ENCODE peak calls at places on chromosomes 1 and 21, in seven cellular contexts. H is H1, J is transverse colon, R is A549, U is upper lobe of left lung, N is tibial nerve, X is esophagus muscularis mucosa. B is an unnamed sample.

GRCh38 chr1:42777860-42778259 is 6.9 kb upstream of the TMEM269 start:
- DNase-seq in X (no peak), N (peak; percentile 53), R (peak; percentile 43), U (no peak), J (no peak), H (no peak), B (no peak)

GRCh38 chr1:221772107-221772506 is 30.2 kb upstream of the DUSP10 start:
- DNase-seq in N (no peak), U (no peak), J (no peak), H (no peak), R (no peak), X (no peak), B (no peak)

GRCh38 chr1:6460349-6461236 is 5.4 kb downstream of the TNFRSF25 start:
- DNase-seq in N (no peak), U (no peak), H (no peak), R (no peak), X (no peak), J (no peak), B (no peak)

GRCh38 chr1:213987876-213988638 is at the start of gene PROX1:
- DNase-seq in X (peak; percentile 96), R (peak; percentile 75), J (peak; percentile 78), N (peak; percentile 72), H (no peak), U (peak; percentile 30), B (peak; percentile 86)

GRCh38 chr1:30757196-30757949 is at the start of gene LAPTM5:
- DNase-seq in J (peak; percentile 72), X (no peak), N (peak; percentile 44), R (no peak), H (no peak), U (peak; percentile 89), B (no peak)

GRCh38 chr1:11706292-11706691 is 14.8 kb downstream of the DRAXIN start:
- DNase-seq in J (no peak), U (no peak), R (no peak), H (no peak), X (no peak), N (no peak), B (no peak)

GRCh38 chr1:25030674-25031589 is 100.9 kb upstream of the RUNX3 start:
- DNase-seq in X (no peak), H (no peak), U (no peak), R (no peak), J (peak; percentile 28), N (no peak), B (no peak)

GRCh38 chr1:118158918-118159317 is 26.1 kb downstream of the SPAG17 start:
- DNase-seq in H (no peak), U (no peak), R (no peak), N (no peak), X (no peak), J (no peak), B (no peak)

GRCh38 chr1:167360120-167360519 is 139.4 kb downstream of the POU2F1 start:
- DNase-seq in R (no peak), U (no peak), H (no peak), X (no peak), J (no peak), N (no peak), B (no peak)

GRCh38 chr1:24010650-24011049 is 30.5 kb upstream of the SRSF10 start:
- DNase-seq in J (no peak), N (no peak), U (no peak), H (no peak), X (no peak), R (no peak), B (no peak)

GRCh38 chr1:151478923-151479322 is 19.6 kb upstream of the POGZ start:
- DNase-seq in R (no peak), H (no peak), X (no peak), U (no peak), N (no peak), J (no peak), B (no peak)

GRCh38 chr1:4022715-4023114 is 122.6 kb upstream of the C1orf174 start:
- DNase-seq in N (no peak), J (no peak), X (peak; percentile 79), U (no peak), R (no peak), H (no peak), B (no peak)

GRCh38 chr1:16181887-16182719 is 26.2 kb upstream of the EPHA2 start:
- DNase-seq in N (peak; percentile 84), R (peak; percentile 93), J (peak; percentile 84), U (peak; percentile 89), X (peak; percentile 96), H (peak; percentile 58), B (peak; percentile 90)

GRCh38 chr1:169107673-169108160 is 1.2 kb downstream of the ATP1B1 start:
- DNase-seq in J (no peak), H (no peak), U (no peak), X (no peak), N (no peak), R (peak; percentile 64), B (peak; percentile 27)

GRCh38 chr1:244395965-244396364 is 55.7 kb downstream of the ADSS2 start:
- DNase-seq in J (no peak), U (no peak), R (no peak), N (no peak), H (no peak), X (no peak), B (no peak)

GRCh38 chr1:90413519-90413918 is 303.6 kb downstream of the BARHL2 start:
- DNase-seq in J (no peak), N (no peak), H (no peak), U (no peak), R (no peak), X (no peak), B (no peak)

GRCh38 chr1:109171646-109172045 is 42.1 kb upstream of the SARS1 start:
- DNase-seq in X (no peak), J (no peak), H (no peak), U (no peak), N (no peak), R (no peak), B (no peak)

GRCh38 chr1:55363261-55363660 is 148.1 kb upstream of the USP24 start:
- DNase-seq in H (no peak), N (no peak), R (no peak), U (no peak), X (no peak), J (no peak), B (no peak)

GRCh38 chr1:212528501-212528900 is 80.1 kb upstream of the ATF3 start:
- DNase-seq in J (no peak), H (no peak), R (no peak), N (no peak), X (no peak), U (no peak), B (no peak)

GRCh38 chr1:111190931-111191451 is 9.5 kb downstream of the DENND2D start:
- DNase-seq in J (no peak), N (peak; percentile 41), H (no peak), R (no peak), X (no peak), U (no peak), B (no peak)

GRCh38 chr1:32989160-32989894 is 24.7 kb upstream of the RNF19B start:
- DNase-seq in X (peak; percentile 96), N (peak; percentile 73), R (peak; percentile 79), U (no peak), H (no peak), J (peak; percentile 56), B (peak; percentile 73)

GRCh38 chr1:64122588-64122987 is 80.8 kb upstream of the UBE2U start:
- DNase-seq in H (no peak), X (no peak), U (no peak), J (no peak), R (no peak), N (no peak), B (no peak)

DNA sequence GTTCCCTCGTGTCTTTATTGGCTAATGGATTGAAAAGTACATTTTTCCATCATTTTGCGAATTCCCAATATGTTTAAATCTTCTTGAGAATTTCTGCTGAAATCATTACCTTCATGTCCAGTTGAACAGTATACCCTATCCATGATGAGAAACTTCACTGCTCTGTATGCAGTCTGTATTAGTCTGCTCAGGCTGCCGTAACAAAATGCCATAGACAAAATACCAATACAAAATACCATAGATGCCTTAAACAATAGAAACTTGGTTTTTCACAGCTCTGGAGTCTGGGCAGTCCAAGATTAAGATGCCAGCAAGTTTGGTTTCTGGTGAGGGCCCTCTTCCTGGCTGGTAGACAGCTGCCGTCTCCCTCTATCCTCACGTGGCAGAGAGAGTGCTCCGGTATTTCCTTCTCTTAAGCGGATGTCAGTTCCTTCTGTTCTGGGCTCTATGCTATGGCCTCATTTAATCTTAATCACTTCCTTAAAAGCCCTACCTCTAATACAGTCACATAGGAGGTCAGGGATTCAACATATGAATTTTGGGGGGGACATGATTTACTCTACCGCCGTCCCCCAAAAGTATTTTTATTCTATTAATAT is 27.0 kb downstream of the CXADR start:
- DNase-seq in N (no peak), U (no peak), H (no peak), J (no peak), R (no peak), X (no peak), B (no peak)
- TF ChIP-seq EP300 in N (no peak), U (no peak), H (no peak), J (no peak), R (no peak), X (no peak), B (no peak)

GRCh38 chr1:156126701-156127534 is 12.4 kb downstream of the LMNA start:
- DNase-seq in X (peak; percentile 93), J (peak; percentile 70), U (peak; percentile 81), H (no peak), N (no peak), R (peak; percentile 77), B (peak; percentile 68)
- TF ChIP-seq EP300 in X (no peak), J (no peak), U (no peak), H (no peak), N (no peak), R (peak; percentile 27), B (no peak)

DNA sequence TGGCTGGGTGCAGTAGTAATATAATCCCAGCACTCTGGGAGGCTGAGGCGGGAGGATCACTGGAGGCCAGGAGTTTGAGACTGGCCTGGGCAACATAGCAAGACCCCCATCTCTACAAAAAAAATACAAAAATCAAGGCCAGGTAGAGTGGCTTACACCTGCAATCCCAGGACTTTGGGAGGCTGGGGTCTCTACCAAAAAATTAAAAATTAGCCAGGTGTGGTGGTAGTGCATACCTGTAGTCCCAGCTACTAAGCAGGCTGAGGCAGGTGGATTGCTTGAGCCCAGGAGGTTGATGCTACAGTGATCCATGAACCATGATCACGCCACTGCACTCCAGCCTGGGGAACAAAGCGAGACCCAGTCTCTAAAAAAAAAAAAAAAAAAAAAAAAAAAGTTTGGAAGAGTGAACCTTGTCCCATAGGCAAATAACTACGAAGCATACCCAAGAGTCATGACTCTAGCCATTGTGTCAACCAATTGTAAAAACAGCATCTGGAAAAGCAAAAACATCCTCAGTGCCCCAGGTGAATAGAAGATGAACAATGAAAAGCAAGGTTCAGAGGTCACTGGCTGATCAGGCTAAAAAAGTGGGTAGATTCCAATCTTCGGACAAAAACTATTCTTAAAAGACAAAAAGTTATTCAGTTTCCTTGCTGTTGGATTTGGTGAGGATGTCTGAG is 10.9 kb upstream of the IRF2BP2 start:
- DNase-seq in J (no peak), H (no peak), R (no peak), X (no peak), N (no peak), U (no peak), B (no peak)
- TF ChIP-seq EP300 in J (no peak), H (no peak), R (no peak), X (no peak), N (no peak), U (no peak), B (no peak)

DNA sequence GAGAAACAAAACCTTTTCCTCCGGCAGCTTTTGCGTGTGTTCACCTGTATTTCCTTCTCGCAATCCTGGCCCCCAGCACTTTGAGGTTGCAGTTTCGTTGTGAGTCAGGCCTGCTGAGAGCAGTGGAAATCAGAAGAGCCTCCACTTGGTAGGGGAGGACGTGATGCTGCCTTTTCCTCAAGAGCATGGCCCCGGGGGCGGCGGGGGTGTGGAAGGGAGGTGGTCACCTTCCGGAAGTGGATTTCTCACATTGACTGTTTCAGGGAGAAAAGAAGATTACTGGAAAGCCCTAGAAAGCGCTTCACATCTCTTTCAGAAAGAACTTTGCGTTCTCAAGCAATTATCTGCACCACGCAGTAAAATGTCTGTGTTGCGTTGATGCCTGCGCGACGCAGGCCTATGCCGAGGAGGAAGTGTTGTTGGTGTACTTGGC is 12.2 kb upstream of the IL10 start:
- DNase-seq in U (peak; percentile 82), R (no peak), X (no peak), H (no peak), N (no peak), J (peak; percentile 62), B (no peak)
- TF ChIP-seq EP300 in U (no peak), R (no peak), X (no peak), H (no peak), N (no peak), J (no peak), B (no peak)

B was measured in ovary.